ENCODE peak calls at places on chromosomes 5 and 9, in four cellular contexts. Q is K562, T is A549, Z is H1. C is an unnamed sample.

GRCh38 chr5:73450672-73451217 is 2.2 kb upstream of the FOXD1 start:
- DNase-seq in T (peak; percentile 23), Q (no peak), Z (no peak), C (no peak)

GRCh38 chr5:77925503-77925902 is 149.4 kb upstream of the TBCA start:
- DNase-seq in Q (no peak), T (no peak), Z (no peak), C (no peak)

GRCh38 chr9:5945112-5945511 is 54.4 kb downstream of the MLANA start:
- DNase-seq in Z (no peak), T (no peak), Q (no peak), C (no peak)

GRCh38 chr9:123338710-123339665 is 17.0 kb upstream of the CRB2 start:
- DNase-seq in Z (no peak), Q (peak; percentile 69), T (no peak), C (no peak)

GRCh38 chr5:128770907-128771306 is 194.4 kb upstream of the SLC27A6 start:
- DNase-seq in T (no peak), Q (no peak), Z (no peak), C (no peak)

GRCh38 chr9:132026932-132027585 is 52.6 kb downstream of the MED27 start:
- DNase-seq in T (no peak), Z (peak; percentile 27), Q (no peak), C (no peak)

GRCh38 chr5:57173318-57174127 is at the start of gene GPBP1:
- DNase-seq in Z (peak; percentile 91), T (peak; percentile 99), Q (peak; percentile 97), C (peak; percentile 96)

GRCh38 chr5:92353107-92354030 is 970.3 kb upstream of the ARRDC3 start:
- DNase-seq in T (peak; percentile 49), Q (no peak), Z (no peak), C (peak; percentile 71)

GRCh38 chr5:32307769-32308194 is 5.0 kb downstream of the MTMR12 start:
- DNase-seq in T (no peak), Z (no peak), Q (no peak), C (no peak)

GRCh38 chr9:116628706-116629105 is 58.4 kb upstream of the TRIM32 start:
- DNase-seq in Q (no peak), T (no peak), Z (no peak), C (no peak)

GRCh38 chr9:31325778-31326177 is 1058.7 kb upstream of the ACO1 start:
- DNase-seq in T (no peak), Q (no peak), Z (no peak), C (no peak)

GRCh38 chr9:115250646-115251045 is 132.7 kb upstream of the TNC start:
- DNase-seq in T (no peak), Q (no peak), Z (no peak), C (no peak)

GRCh38 chr5:173789031-173789920 is 98.9 kb upstream of the CPEB4 start:
- DNase-seq in Z (no peak), Q (no peak), T (no peak), C (peak; percentile 79)

GRCh38 chr5:170313344-170313743 is 15.8 kb upstream of the LCP2 start:
- DNase-seq in Z (no peak), T (peak; percentile 8), Q (peak; percentile 76), C (no peak)

GRCh38 chr5:178223828-178224335 is 8.7 kb downstream of the PHYKPL start:
- DNase-seq in Q (no peak), Z (no peak), T (no peak), C (no peak)

GRCh38 chr5:124341066-124341943 is 405.1 kb downstream of the ZNF608 start:
- DNase-seq in Q (no peak), Z (no peak), T (no peak), C (no peak)

GRCh38 chr5:108366500-108366899 is 15.4 kb downstream of the FBXL17 start:
- DNase-seq in T (no peak), Z (no peak), Q (no peak), C (no peak)

GRCh38 chr9:4985376-4986266 is 549 bp downstream of the JAK2 start:
- DNase-seq in T (peak; percentile 48), Z (no peak), Q (peak; percentile 41), C (no peak)

GRCh38 chr9:120742951-120743416 is 28.7 kb upstream of the MEGF9 start:
- DNase-seq in T (peak; percentile 71), Z (no peak), Q (peak; percentile 74), C (peak; percentile 70)

GRCh38 chr9:125999504-125999881 is 252.3 kb downstream of the PBX3 start:
- DNase-seq in T (no peak), Q (no peak), Z (no peak), C (no peak)

GRCh38 chr5:151183451-151184245 is 26.1 kb upstream of the ANXA6 start:
- DNase-seq in Z (no peak), T (no peak), Q (no peak), C (no peak)

GRCh38 chr9:89865981-89866380 is 261.2 kb downstream of the GADD45G start:
- DNase-seq in Q (no peak), T (no peak), Z (no peak), C (no peak)

GRCh38 chr5:9516591-9516990 is 29.3 kb downstream of the SEMA5A start:
- DNase-seq in Q (peak; percentile 9), T (no peak), Z (no peak), C (no peak)

GRCh38 chr5:9523090-9523813 is 22.6 kb downstream of the SEMA5A start:
- DNase-seq in T (no peak), Q (no peak), Z (no peak), C (no peak)

GRCh38 chr5:9515451-9515850 is 30.4 kb downstream of the SEMA5A start:
- DNase-seq in Z (no peak), T (no peak), Q (no peak), C (no peak)

GRCh38 chr5:9514968-9515367 is 30.9 kb downstream of the SEMA5A start:
- DNase-seq in T (no peak), Z (no peak), Q (no peak), C (no peak)

GRCh38 chr5:9519537-9519936 is 26.3 kb downstream of the SEMA5A start:
- DNase-seq in Q (no peak), Z (no peak), T (no peak), C (no peak)
- TF ChIP-seq RNF2 in Q (no peak), Z (no peak), T (no peak), C (no peak)

DNA sequence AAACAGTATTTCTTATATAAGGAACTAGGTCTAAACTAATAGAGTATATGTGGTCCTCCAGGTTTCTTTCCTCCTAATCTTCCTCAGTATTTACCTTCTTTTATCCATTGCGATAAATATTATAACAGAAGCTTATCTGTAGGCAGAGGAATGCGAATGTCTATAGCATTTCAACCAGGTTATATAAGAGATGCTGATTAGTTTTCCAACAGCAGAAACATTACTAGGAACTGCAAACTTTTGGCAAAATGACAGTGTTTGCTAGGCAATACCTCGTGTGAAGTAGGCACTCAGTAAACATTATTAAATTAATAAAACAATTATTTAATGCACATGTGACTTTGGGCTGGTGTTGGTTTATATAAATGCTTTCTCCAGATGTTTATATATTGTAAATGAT is 206.5 kb downstream of the GABRB2 start:
- DNase-seq in T (no peak), Q (no peak), Z (no peak), C (no peak)
- TF ChIP-seq RNF2 in T (no peak), Q (no peak), Z (no peak), C (no peak)

DNA sequence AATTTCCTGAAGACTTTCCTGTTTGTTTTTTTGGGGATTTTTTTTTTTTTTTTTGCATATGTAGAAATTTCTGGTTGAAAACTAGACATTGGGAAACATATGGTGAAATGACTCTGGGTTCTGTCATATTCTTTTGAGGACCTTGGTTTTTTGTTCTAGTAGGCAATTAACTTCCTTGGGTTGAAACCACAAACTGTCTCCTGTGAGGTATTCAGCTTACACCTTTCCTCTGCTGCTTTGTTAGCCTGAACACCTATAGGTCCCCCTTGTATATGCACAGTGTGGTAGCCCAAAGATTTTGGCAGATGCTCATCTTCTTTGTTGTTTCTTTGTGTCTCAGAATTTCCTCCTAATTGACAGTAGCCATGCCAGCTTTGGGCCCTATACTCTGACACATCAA is 140.5 kb downstream of the COMMD10 start:
- DNase-seq in T (no peak), Z (no peak), Q (no peak), C (no peak)
- TF ChIP-seq RNF2 in T (no peak), Z (no peak), Q (no peak), C (no peak)

DNA sequence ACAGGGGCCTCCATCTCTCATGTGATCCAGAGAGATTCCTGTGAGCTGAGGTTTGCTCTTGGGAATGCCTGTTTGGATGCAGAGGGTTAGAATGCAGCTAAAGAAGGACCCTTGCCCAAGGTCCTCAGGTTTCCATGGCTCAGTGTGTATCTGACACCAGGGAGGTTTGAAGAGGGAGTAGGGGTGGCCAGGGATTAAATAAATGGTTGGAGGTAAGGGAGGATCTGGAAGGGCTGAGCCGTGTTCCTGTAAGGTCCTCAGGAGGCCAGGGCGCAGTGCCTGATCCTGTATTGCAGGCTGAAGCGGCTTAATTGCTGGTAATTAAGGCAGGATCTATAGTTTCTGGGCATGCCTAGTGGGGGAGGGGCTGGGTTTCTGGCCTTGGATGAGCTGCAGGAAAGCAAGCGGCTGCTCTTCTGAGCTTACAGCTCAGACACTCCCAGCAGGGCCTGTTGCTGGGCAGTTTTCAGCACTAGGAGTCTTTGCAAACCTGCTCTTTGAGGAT is 41.5 kb upstream of the MAP1B start:
- DNase-seq in T (peak; percentile 23), Z (peak; percentile 81), Q (no peak), C (no peak)
- TF ChIP-seq RNF2 in T (no peak), Z (no peak), Q (no peak), C (no peak)

GRCh38 chr5:131430794-131431193 is 166.9 kb downstream of the CDC42SE2 start:
- DNase-seq in T (no peak), Z (no peak), Q (no peak), C (no peak)
- TF ChIP-seq RNF2 in T (no peak), Z (no peak), Q (no peak), C (no peak)

DNA sequence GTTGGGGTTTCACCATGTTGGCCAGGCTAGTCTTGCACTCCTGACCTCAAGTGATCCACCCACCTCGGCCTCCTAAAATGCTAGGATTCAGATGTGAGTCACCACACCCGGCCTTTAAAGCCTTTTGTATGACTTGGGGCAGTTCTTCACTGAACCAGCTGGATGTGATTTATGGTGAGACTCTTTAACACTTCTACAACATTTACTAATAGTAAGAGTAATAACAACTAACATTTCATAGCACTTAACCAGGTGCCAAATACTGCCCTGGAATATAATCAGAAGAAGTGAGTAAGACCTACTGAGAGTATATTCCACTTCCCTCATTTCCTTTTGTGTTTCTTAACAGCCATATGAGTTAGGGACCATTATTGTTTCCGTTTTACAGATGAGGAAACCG is 10.0 kb downstream of the ZSWIM6 start:
- DNase-seq in T (peak; percentile 58), Z (no peak), Q (no peak), C (no peak)
- TF ChIP-seq RNF2 in T (no peak), Z (no peak), Q (no peak), C (no peak)

GRCh38 chr9:14883310-14883944 is 26.8 kb downstream of the FREM1 start:
- DNase-seq in Q (no peak), Z (no peak), T (no peak), C (no peak)
- TF ChIP-seq RNF2 in Q (no peak), Z (no peak), T (no peak), C (no peak)

DNA sequence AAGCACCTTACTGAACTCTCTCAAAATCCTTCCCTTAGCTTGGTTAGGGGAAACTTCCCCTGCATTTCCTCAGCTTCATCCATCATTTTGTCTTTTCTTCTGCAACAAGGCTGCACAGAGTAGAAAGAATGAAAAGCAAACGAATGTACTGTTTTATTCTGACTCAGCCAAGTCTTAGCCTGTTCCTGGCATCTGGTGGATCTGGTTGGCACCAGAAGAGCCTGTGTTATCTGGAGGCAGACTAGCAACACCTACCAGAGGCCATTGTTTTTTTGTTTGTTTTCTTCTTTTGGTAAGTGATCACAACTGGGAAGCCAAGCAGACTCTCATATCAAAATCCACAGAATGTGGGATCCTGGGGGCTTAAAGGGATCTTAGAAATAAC is 200.7 kb downstream of the FANCC start:
- DNase-seq in Z (no peak), T (no peak), Q (no peak), C (no peak)
- TF ChIP-seq RNF2 in Z (no peak), T (no peak), Q (no peak), C (no peak)